ENCODE peak calls at places on chromosomes 3 and 15, in seven cellular contexts. T, L, R, X, Y, S and E are unnamed samples.

GRCh38 chr3:64321747-64322146 is 96.5 kb upstream of the PRICKLE2 start:
- DNase-seq in T (no peak), L (peak), R (no peak), X (no peak), Y (peak), S (peak), E (peak)

GRCh38 chr3:78604328-78604727 is 1163.5 kb downstream of the ROBO1 start:
- DNase-seq in T (peak), L (peak), R (no peak), X (no peak), Y (peak), S (peak), E (peak)

GRCh38 chr3:126911162-126912026 is 71.5 kb upstream of the PLXNA1 start:
- DNase-seq in T (no peak), L (peak), R (no peak), X (no peak), Y (peak), S (peak), E (peak)

GRCh38 chr3:150265305-150265704 is 142.8 kb upstream of the TSC22D2 start:
- DNase-seq in T (no peak), L (no peak), R (no peak), X (no peak), Y (no peak), S (no peak), E (no peak)

GRCh38 chr15:68371160-68371559 is 60.8 kb downstream of the ITGA11 start:
- DNase-seq in T (no peak), L (no peak), R (no peak), X (no peak), Y (no peak), S (no peak), E (no peak)

GRCh38 chr15:69559440-69560215 is 107.0 kb downstream of the RPLP1 start:
- DNase-seq in T (no peak), L (no peak), R (no peak), X (no peak), Y (peak), S (no peak), E (no peak)

GRCh38 chr15:101014276-101014675 is 95.1 kb downstream of the LRRK1 start:
- DNase-seq in T (no peak), L (no peak), R (no peak), X (no peak), Y (no peak), S (no peak), E (no peak)

GRCh38 chr3:155131104-155131503 is 51.0 kb downstream of the MME start:
- DNase-seq in T (no peak), L (peak), R (no peak), X (no peak), Y (peak), S (peak), E (peak)

GRCh38 chr15:59439571-59439970 is 1.6 kb downstream of the FAM81A start:
- DNase-seq in T (no peak), L (no peak), R (no peak), X (no peak), Y (no peak), S (no peak), E (no peak)

GRCh38 chr15:44261007-44261706 is 27.4 kb upstream of the GOLM2 start:
- DNase-seq in T (peak), L (no peak), R (no peak), X (no peak), Y (no peak), S (no peak), E (no peak)

GRCh38 chr15:44264148-44264547 is 24.4 kb upstream of the GOLM2 start:
- DNase-seq in T (no peak), L (no peak), R (no peak), X (no peak), Y (no peak), S (no peak), E (no peak)

DNA sequence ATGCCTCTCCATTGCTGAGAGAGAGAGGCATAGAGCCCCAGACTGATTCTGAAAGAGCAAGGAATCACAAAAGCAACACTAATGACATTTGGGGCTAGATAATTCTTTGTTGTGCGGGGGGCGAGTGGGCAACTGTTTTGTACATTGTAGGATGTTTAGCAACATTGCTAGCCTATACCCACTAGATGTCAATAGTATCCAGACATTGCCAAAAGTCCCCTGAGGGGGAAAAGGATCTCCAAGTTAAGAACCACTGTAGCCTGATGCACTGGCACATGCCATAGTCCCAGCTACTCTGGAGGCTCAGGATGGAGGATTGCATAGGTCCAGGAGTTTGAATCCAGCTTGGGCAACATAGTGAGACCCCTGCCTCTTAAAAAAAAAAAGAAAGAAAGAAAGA is 22.8 kb upstream of the GOLM2 start:
- DNase-seq in T (no peak), L (no peak), R (no peak), X (no peak), Y (peak), S (no peak), E (no peak)
- TF ChIP-seq CTCF in T (no peak), L (no peak), R (no peak), X (no peak), Y (no peak), S (no peak), E (no peak)

GRCh38 chr3:164679245-164679644 is 399.1 kb downstream of the SI start:
- DNase-seq in T (no peak), L (no peak), R (no peak), X (no peak), Y (no peak), S (no peak), E (no peak)

GRCh38 chr3:164677317-164677716 is 401.0 kb downstream of the SI start:
- DNase-seq in T (no peak), L (no peak), R (no peak), X (no peak), Y (no peak), S (no peak), E (no peak)

DNA sequence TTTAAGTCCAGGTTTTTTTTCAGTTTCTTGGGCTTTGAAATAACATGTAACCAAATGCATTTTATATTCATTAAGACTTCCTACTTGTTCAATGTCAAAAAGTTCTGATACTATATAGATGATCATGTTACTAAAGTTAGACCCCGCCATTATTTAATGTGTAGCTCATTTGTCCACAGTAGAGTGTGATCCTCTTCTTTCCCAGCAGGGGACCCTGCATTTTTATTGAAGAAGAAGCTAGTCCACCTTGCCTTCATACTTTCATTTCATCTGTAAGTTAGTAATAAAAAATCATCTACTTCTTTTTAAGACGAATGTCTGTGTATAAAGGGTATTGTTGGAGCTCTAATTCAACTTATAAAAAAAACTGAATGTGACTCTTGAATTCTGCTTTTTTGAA is 404.6 kb downstream of the SI start:
- DNase-seq in T (no peak), L (no peak), R (no peak), X (no peak), Y (peak), S (no peak), E (peak)
- TF ChIP-seq CTCF in T (peak), L (no peak), R (peak), X (peak), Y (no peak), S (peak), E (no peak)

GRCh38 chr3:32113566-32113965 is 7.1 kb downstream of the GPD1L start:
- DNase-seq in T (no peak), L (no peak), R (no peak), X (no peak), Y (no peak), S (no peak), E (no peak)
- TF ChIP-seq CTCF in T (no peak), L (no peak), R (no peak), X (no peak), Y (no peak), S (no peak), E (no peak)

DNA sequence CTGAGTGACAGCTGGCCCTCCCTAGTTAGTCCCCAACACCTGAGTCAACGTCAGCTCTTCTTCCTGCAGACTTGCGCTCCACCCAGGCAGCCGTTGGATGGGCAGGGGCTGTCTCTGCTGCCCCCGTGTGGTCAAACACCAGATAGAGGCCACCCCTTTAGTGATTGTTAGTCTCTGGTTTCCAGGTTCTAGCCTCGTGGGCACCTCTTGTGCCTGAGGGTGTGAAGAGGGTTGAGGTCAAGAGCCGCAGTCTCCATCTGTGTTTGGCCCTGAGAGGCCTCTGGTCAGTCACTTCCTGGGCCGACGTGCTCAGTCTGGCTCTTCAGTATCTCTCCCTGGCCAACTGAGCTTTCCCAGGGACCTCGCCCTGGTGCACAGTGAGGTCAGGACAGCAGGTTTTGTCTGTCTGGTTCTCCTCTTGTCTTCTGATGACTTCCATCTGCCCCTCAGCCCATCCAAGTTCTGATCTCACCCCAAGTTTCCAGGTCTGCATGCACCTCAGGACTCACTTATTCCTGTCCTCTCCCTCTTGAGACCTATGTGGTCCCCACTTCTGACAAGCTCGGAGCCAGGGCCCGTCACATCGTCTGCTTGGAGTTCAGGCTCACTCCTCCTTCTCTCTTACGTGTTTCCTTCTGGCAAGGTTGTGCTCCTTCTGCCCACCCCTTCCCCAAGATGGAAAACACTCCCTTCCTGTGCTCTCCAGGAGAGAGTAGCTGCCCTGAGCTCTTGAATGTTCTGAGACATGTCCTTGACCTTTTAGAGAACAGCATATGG is 20.9 kb downstream of the CD276 start:
- DNase-seq in T (peak), L (peak), R (peak), X (peak), Y (peak), S (peak), E (peak)
- TF ChIP-seq CTCF in T (peak), L (peak), R (peak), X (peak), Y (peak), S (peak), E (peak)

GRCh38 chr3:133040696-133041523 is 2.7 kb downstream of the TMEM108 start:
- DNase-seq in T (peak), L (peak), R (peak), X (peak), Y (peak), S (peak), E (peak)
- TF ChIP-seq CTCF in T (peak), L (peak), R (peak), X (peak), Y (peak), S (peak), E (peak)

GRCh38 chr3:98185180-98185579 is 18.7 kb downstream of the OR5H15 start:
- DNase-seq in T (peak), L (no peak), R (no peak), X (no peak), Y (peak), S (no peak), E (no peak)

GRCh38 chr3:98188553-98188952 is 22.1 kb downstream of the OR5H15 start:
- DNase-seq in T (peak), L (peak), R (no peak), X (no peak), Y (peak), S (no peak), E (peak)
- TF ChIP-seq CTCF in T (peak), L (no peak), R (no peak), X (peak), Y (peak), S (peak), E (peak)